ENCODE peak calls at places on chromosomes 1 and 21, in five cellular contexts. T is astrocyte, B is tibial nerve, C is fibroblast of lung, F is OCI-LY7. G is an unnamed sample.

GRCh38 chr1:79791488-79792211 is 785.1 kb upstream of the ADGRL4 start:
- DNase-seq in T (no peak), B (no peak), C (no peak), F (no peak), G (no peak)

GRCh38 chr1:21869620-21870121 is 57.6 kb downstream of the LDLRAD2 start:
- DNase-seq in T (peak), B (peak), C (peak), F (no peak), G (peak)

GRCh38 chr1:51998701-51999100 is 8.2 kb upstream of the RAB3B start:
- DNase-seq in T (no peak), B (no peak), C (no peak), F (no peak), G (no peak)

GRCh38 chr1:22163137-22163536 is 20.2 kb upstream of the WNT4 start:
- DNase-seq in T (no peak), B (no peak), C (no peak), F (no peak), G (no peak)

GRCh38 chr1:41152622-41153044 is 89.5 kb downstream of the SCMH1 start:
- DNase-seq in T (peak), B (no peak), C (peak), F (no peak), G (no peak)

GRCh38 chr1:96520542-96520941 is 201.0 kb upstream of the PTBP2 start:
- DNase-seq in T (peak), B (no peak), C (peak), F (no peak), G (no peak)

GRCh38 chr1:155976913-155977606 is 1.3 kb downstream of the ARHGEF2 start:
- DNase-seq in T (no peak), B (no peak), C (no peak), F (no peak), G (no peak)

GRCh38 chr1:202107321-202107761 is 15.4 kb upstream of the GPR37L1 start:
- DNase-seq in T (no peak), B (no peak), C (no peak), F (no peak), G (peak)

GRCh38 chr1:204994086-204994862 is 48.7 kb upstream of the CNTN2 start:
- DNase-seq in T (no peak), B (no peak), C (peak), F (no peak), G (no peak)

GRCh38 chr1:183702087-183702812 is 49.1 kb upstream of the APOBEC4 start:
- DNase-seq in T (no peak), B (no peak), C (no peak), F (no peak), G (no peak)

GRCh38 chr1:167645161-167645560 is 15.1 kb downstream of the RCSD1 start:
- DNase-seq in T (no peak), B (no peak), C (no peak), F (no peak), G (no peak)

GRCh38 chr1:39635205-39635870 is 4.1 kb downstream of the HEYL start:
- DNase-seq in T (no peak), B (peak), C (no peak), F (no peak), G (no peak)

GRCh38 chr1:23168079-23168461 is 586 bp downstream of the LUZP1 start:
- DNase-seq in T (no peak), B (no peak), C (no peak), F (peak), G (no peak)

GRCh38 chr1:11157867-11158266 is 31.3 kb upstream of the ANGPTL7 start:
- DNase-seq in T (no peak), B (peak), C (peak), F (no peak), G (no peak)

GRCh38 chr1:112267206-112267605 is 128.8 kb upstream of the CTTNBP2NL start:
- DNase-seq in T (no peak), B (no peak), C (no peak), F (no peak), G (no peak)

GRCh38 chr21:45108808-45109800 is 34.7 kb downstream of the ADARB1 start:
- DNase-seq in T (no peak), B (no peak), C (no peak), F (no peak), G (no peak)

GRCh38 chr1:8464377-8464776 is 146.5 kb downstream of the SLC45A1 start:
- DNase-seq in T (no peak), B (no peak), C (no peak), F (no peak), G (no peak)

GRCh38 chr21:45841033-45841432 is 140.5 kb upstream of the COL6A1 start:
- DNase-seq in T (no peak), B (no peak), C (no peak), F (no peak), G (no peak)

GRCh38 chr1:91651243-91651642 is 150.6 kb downstream of the CDC7 start:
- DNase-seq in T (no peak), B (no peak), C (no peak), F (no peak), G (no peak)
- H3K27ac ChIP-seq in T (peak), B (peak), C (peak), F (no peak), G (peak)

GRCh38 chr1:25062621-25063255 is 132.7 kb upstream of the RUNX3 start:
- DNase-seq in T (no peak), B (no peak), C (no peak), F (no peak), G (no peak)

GRCh38 chr1:25061596-25061995 is 131.5 kb upstream of the RUNX3 start:
- DNase-seq in T (no peak), B (no peak), C (no peak), F (no peak), G (no peak)

GRCh38 chr1:25064465-25065238 is 134.6 kb upstream of the RUNX3 start:
- DNase-seq in T (no peak), B (no peak), C (no peak), F (no peak), G (no peak)

GRCh38 chr1:25065246-25066238 is 135.5 kb upstream of the RUNX3 start:
- DNase-seq in T (peak), B (no peak), C (peak), F (no peak), G (no peak)

DNA sequence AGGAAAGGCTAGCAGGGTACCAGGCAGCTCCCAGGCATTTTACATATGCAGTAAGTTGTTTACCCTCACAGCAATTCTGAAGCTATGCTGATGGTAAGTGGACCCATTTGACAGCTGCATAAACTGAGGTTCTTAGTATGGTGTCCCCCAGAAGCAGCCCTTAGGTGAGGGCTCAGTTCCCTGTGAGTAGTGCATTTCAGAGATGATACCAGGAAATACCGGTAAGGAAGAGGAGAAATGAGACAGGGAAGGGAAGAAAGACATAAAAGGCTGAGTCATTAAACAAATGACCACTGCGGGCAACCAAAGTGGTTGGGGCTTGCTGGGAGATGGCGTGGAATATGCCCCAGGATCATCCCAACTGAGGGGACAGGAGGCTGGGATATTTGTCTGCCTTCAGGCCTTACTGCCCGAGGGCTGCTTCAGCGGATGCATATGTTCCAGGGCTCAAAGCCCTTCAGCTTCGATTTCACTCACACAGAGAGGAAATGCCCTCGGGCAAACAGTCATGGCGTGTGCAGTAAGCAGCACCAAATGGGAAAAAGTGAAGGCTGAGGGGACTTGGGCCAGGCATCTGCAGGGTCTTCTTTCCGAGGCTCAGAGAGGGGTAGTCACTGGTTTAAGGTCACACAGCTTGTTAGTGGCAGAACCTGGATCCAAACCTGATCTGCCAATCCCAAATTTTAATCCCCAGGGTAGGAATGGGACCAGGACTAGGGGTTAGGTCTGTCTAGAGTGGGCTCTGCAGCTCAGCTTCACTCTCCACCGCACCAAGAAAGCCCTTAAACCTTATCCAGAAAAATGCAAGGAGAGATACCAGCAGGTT is 133.7 kb upstream of the RUNX3 start:
- DNase-seq in T (peak), B (no peak), C (peak), F (no peak), G (no peak)
- H3K27ac ChIP-seq in T (no peak), B (no peak), C (no peak), F (no peak), G (no peak)

GRCh38 chr1:226976671-226977287 is 36.7 kb downstream of the COQ8A start:
- DNase-seq in T (no peak), B (no peak), C (no peak), F (no peak), G (no peak)

GRCh38 chr1:226979115-226979516 is 39.0 kb downstream of the COQ8A start:
- DNase-seq in T (no peak), B (no peak), C (no peak), F (no peak), G (no peak)

GRCh38 chr1:226978350-226979114 is 38.4 kb downstream of the COQ8A start:
- DNase-seq in T (no peak), B (no peak), C (no peak), F (no peak), G (no peak)

GRCh38 chr1:226977288-226977972 is 37.3 kb downstream of the COQ8A start:
- DNase-seq in T (no peak), B (no peak), C (no peak), F (no peak), G (no peak)

GRCh38 chr1:226977973-226978344 is 37.9 kb downstream of the COQ8A start:
- DNase-seq in T (no peak), B (no peak), C (no peak), F (no peak), G (no peak)
- H3K27ac ChIP-seq in T (no peak), B (no peak), C (no peak), F (no peak), G (peak)

GRCh38 chr1:89725016-89725380 is 92.1 kb downstream of the LRRC8C start:
- DNase-seq in T (peak), B (no peak), C (peak), F (no peak), G (no peak)
- H3K27ac ChIP-seq in T (peak), B (peak), C (peak), F (peak), G (no peak)

DNA sequence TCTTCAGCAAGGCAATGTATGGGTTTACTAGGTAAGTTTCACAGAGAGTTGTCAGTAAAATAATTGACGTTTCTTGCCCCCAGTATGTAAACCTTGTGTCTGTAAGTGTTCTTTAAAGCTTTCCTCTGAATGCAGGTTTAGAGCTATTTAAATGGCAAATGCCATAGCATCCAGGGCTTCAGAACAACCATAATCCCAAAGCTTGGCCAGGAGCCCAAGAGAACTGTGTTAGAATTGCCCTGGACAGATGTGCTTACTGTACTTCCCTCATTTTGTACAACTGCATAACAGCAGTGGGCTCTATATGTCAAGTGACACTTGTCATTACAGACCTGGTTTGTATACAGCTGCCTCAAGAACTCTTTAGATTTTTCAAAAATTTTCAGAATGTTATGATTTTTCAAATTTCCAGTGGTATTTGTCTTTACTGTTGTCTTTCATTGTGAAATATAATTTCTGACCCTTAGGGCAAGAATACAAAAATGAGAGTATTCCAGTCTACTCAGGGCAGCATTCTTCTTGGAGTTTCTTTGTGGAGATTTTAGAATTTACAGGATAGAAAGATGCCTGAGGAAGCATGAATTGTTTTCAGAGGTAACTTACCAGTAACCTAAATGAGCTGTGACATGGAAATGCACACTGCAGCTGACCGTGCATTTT is 136.9 kb upstream of the L1TD1 start:
- DNase-seq in T (no peak), B (no peak), C (no peak), F (no peak), G (no peak)
- H3K27ac ChIP-seq in T (no peak), B (no peak), C (no peak), F (no peak), G (no peak)

GRCh38 chr1:200640373-200641174 is 20.0 kb upstream of the KIF14 start:
- DNase-seq in T (peak), B (no peak), C (peak), F (no peak), G (no peak)

GRCh38 chr1:200644021-200644420 is 23.5 kb upstream of the KIF14 start:
- DNase-seq in T (no peak), B (no peak), C (no peak), F (no peak), G (no peak)

GRCh38 chr1:200646515-200646914 is 23.2 kb downstream of the DDX59 start:
- DNase-seq in T (no peak), B (no peak), C (peak), F (no peak), G (no peak)

GRCh38 chr1:200641175-200641489 is 20.6 kb upstream of the KIF14 start:
- DNase-seq in T (peak), B (no peak), C (peak), F (no peak), G (no peak)

GRCh38 chr1:200642481-200642880 is 21.9 kb upstream of the KIF14 start:
- DNase-seq in T (no peak), B (no peak), C (peak), F (no peak), G (no peak)
- H3K27ac ChIP-seq in T (no peak), B (no peak), C (no peak), F (no peak), G (no peak)